ENCODE peak calls at places on chromosomes 7 and 10, in six cellular contexts. A, H, G, Q, U and M are unnamed samples.

GRCh38 chr7:48537561-48537960 is 366.3 kb downstream of the ABCA13 start:
- DNase-seq in G (no peak), H (no peak), A (no peak), U (no peak), Q (no peak), M (no peak)

GRCh38 chr10:132390455-132391371 is 6.3 kb upstream of the PWWP2B start:
- DNase-seq in Q (peak), A (peak), G (no peak), U (no peak), H (no peak), M (no peak)

GRCh38 chr10:88428442-88428841 is 154.7 kb downstream of the RNLS start:
- DNase-seq in G (no peak), H (peak), Q (no peak), A (no peak), U (peak), M (no peak)

GRCh38 chr7:80481196-80481884 is 30.5 kb downstream of the GNAT3 start:
- DNase-seq in U (no peak), G (no peak), A (no peak), Q (no peak), H (peak), M (no peak)

GRCh38 chr10:17227367-17228080 is 517 bp upstream of the VIM start:
- DNase-seq in H (peak), A (no peak), U (peak), Q (peak), G (no peak), M (no peak)

GRCh38 chr7:117014673-117015133 is 61.4 kb downstream of the ST7 start:
- DNase-seq in H (peak), U (peak), G (no peak), A (peak), Q (peak), M (no peak)

GRCh38 chr10:7507887-7508726 is 97.3 kb upstream of the SFMBT2 start:
- DNase-seq in U (no peak), G (no peak), A (no peak), H (no peak), Q (no peak), M (no peak)

GRCh38 chr10:84845628-84846261 is 517.4 kb downstream of the CCSER2 start:
- DNase-seq in H (no peak), G (no peak), A (no peak), U (no peak), Q (peak), M (no peak)

GRCh38 chr7:149819141-149819960 is 18.8 kb upstream of the ZNF862 start:
- DNase-seq in H (no peak), U (no peak), Q (no peak), A (no peak), G (no peak), M (no peak)

GRCh38 chr10:110764378-110764777 is 107.3 kb upstream of the PDCD4 start:
- DNase-seq in H (no peak), U (no peak), A (peak), Q (peak), G (no peak), M (no peak)

GRCh38 chr10:22481687-22482539 is 136.6 kb downstream of the SPAG6 start:
- DNase-seq in Q (no peak), U (no peak), H (peak), G (no peak), A (no peak), M (no peak)

GRCh38 chr10:87685832-87686589 is 26.3 kb downstream of the PAPSS2 start:
- DNase-seq in U (no peak), Q (peak), G (no peak), H (peak), A (no peak), M (no peak)

GRCh38 chr7:1712907-1713501 is 42.9 kb downstream of the ELFN1 start:
- DNase-seq in Q (no peak), U (no peak), A (no peak), G (no peak), H (no peak), M (no peak)

GRCh38 chr7:80279760-80280159 is 145.1 kb downstream of the GNAI1 start:
- DNase-seq in H (no peak), Q (no peak), G (no peak), A (peak), U (peak), M (no peak)

GRCh38 chr7:64834989-64835388 is 40.8 kb downstream of the ZNF138 start:
- DNase-seq in G (no peak), Q (no peak), A (no peak), H (no peak), U (no peak), M (no peak)

GRCh38 chr10:114283091-114283490 is 44.0 kb downstream of the VWA2 start:
- DNase-seq in U (no peak), G (no peak), Q (no peak), H (no peak), A (no peak), M (no peak)

GRCh38 chr10:51162002-51162401 is 87.7 kb downstream of the PRKG1 start:
- DNase-seq in G (no peak), A (no peak), U (peak), Q (no peak), H (peak), M (no peak)

GRCh38 chr10:63901916-63902315 is 380.7 kb downstream of the REEP3 start:
- DNase-seq in H (peak), A (no peak), U (peak), G (no peak), Q (no peak), M (no peak)

GRCh38 chr7:142303650-142304049 is 45.8 kb upstream of the PRSS58 start:
- DNase-seq in A (no peak), H (no peak), Q (peak), G (no peak), U (no peak), M (no peak)
- TF ChIP-seq CTCF in A (no peak), H (no peak), Q (no peak), G (no peak), U (peak), M (no peak)

DNA sequence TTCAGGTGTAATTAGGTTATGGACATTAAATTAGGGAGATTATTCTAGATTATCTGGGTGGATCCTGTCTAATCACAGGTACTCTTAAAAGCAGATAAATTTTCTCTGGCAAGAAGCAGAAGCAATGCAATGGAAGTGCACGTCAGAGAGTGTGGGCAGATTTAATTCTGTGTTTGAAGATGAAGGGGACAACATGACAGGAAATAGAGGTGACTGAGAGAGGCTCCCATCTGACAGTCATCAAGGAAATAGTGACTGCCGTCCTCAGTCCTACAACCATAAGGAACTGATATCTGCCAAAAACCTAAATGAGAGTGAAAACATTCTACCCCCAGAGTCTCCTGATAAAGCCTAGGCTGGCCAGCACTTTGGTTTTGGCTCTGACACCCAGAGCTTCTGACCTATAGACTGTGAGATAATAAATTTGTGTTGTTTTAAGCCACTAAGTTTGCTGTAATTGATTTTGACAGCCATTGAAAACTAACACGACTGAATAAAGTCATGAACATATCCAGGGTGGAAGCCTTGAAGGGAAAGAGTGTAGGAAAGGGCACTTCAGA is 30.5 kb upstream of the DDX50 start:
- DNase-seq in Q (no peak), U (no peak), G (no peak), H (no peak), A (no peak), M (no peak)
- H3K4me3 ChIP-seq in Q (no peak), U (no peak), G (no peak), H (no peak), A (no peak), M (no peak)

GRCh38 chr10:47357911-47358310 is 9.7 kb downstream of the RBP3 start:
- DNase-seq in A (no peak), G (no peak), U (no peak), Q (no peak), H (no peak), M (no peak)
- TF ChIP-seq CTCF in A (no peak), G (no peak), U (no peak), Q (no peak), H (no peak), M (no peak)

GRCh38 chr10:58756126-58756525 is 243.5 kb downstream of the BICC1 start:
- DNase-seq in G (no peak), Q (no peak), H (peak), A (no peak), U (peak), M (no peak)
- H3K4me3 ChIP-seq in G (peak), Q (no peak), H (peak), A (no peak), U (peak), M (peak)

GRCh38 chr7:140005754-140006503 is 56.8 kb downstream of the PARP12 start:
- DNase-seq in G (no peak), Q (peak), A (peak), U (peak), H (peak), M (no peak)
- TF ChIP-seq CTCF in G (peak), Q (peak), A (no peak), U (peak), H (peak), M (peak)